ENCODE peak calls at places on chromosome 5, in ten cellular contexts. One of them, this sample, is unnamed.

GRCh38 chr5:6175172-6175855 is 203.0 kb downstream of the MED10 start:
- DNase-seq in NCI-H2029: no peak
- DNase-seq in cerebellar cortex: peak; percentile 77
- DNase-seq in neural crest cell: no peak
- DNase-seq in stimulated activated CD4-positive, alpha-beta T cell treated with anti-CD3 and anti-CD28 coated beads, Interleukin-1b, Interleukin-23, amount 100 ng/mL, for 4 hours: no peak
- DNase-seq in NCI-H1105: no peak
- DNase-seq in HT-29: no peak
- DNase-seq in anterior cingulate cortex: no peak
- DNase-seq in SHP77: peak; percentile 31
- DNase-seq in activated CD4-positive, alpha-beta T cell treated with anti-CD3 and anti-CD28 coated beads for 48 hours: no peak
- DNase-seq in this sample: no peak

GRCh38 chr5:172407861-172408260 is 46.5 kb downstream of the SH3PXD2B start:
- DNase-seq in activated CD4-positive, alpha-beta T cell treated with anti-CD3 and anti-CD28 coated beads for 48 hours: no peak
- DNase-seq in NCI-H2029: no peak
- DNase-seq in HT-29: no peak
- DNase-seq in SHP77: no peak
- DNase-seq in cerebellar cortex: no peak
- DNase-seq in NCI-H1105: no peak
- DNase-seq in anterior cingulate cortex: no peak
- DNase-seq in stimulated activated CD4-positive, alpha-beta T cell treated with anti-CD3 and anti-CD28 coated beads, Interleukin-1b, Interleukin-23, amount 100 ng/mL, for 4 hours: no peak
- DNase-seq in neural crest cell: no peak
- DNase-seq in this sample: no peak

GRCh38 chr5:59685806-59686205 is 207.7 kb downstream of the PDE4D start:
- DNase-seq in NCI-H1105: no peak
- DNase-seq in stimulated activated CD4-positive, alpha-beta T cell treated with anti-CD3 and anti-CD28 coated beads, Interleukin-1b, Interleukin-23, amount 100 ng/mL, for 4 hours: no peak
- DNase-seq in neural crest cell: no peak
- DNase-seq in HT-29: no peak
- DNase-seq in activated CD4-positive, alpha-beta T cell treated with anti-CD3 and anti-CD28 coated beads for 48 hours: no peak
- DNase-seq in cerebellar cortex: peak; percentile 63
- DNase-seq in NCI-H2029: no peak
- DNase-seq in anterior cingulate cortex: peak; percentile 2
- DNase-seq in SHP77: no peak
- DNase-seq in this sample: no peak

GRCh38 chr5:60410427-60410826 is 289.5 kb downstream of the DEPDC1B start:
- DNase-seq in NCI-H2029: no peak
- DNase-seq in cerebellar cortex: no peak
- DNase-seq in SHP77: no peak
- DNase-seq in activated CD4-positive, alpha-beta T cell treated with anti-CD3 and anti-CD28 coated beads for 48 hours: no peak
- DNase-seq in neural crest cell: no peak
- DNase-seq in anterior cingulate cortex: no peak
- DNase-seq in stimulated activated CD4-positive, alpha-beta T cell treated with anti-CD3 and anti-CD28 coated beads, Interleukin-1b, Interleukin-23, amount 100 ng/mL, for 4 hours: no peak
- DNase-seq in HT-29: no peak
- DNase-seq in NCI-H1105: no peak
- DNase-seq in this sample: no peak

GRCh38 chr5:148957591-148958202 is 105.2 kb downstream of the SH3TC2 start:
- DNase-seq in HT-29: peak; percentile 65
- DNase-seq in neural crest cell: peak; percentile 42
- DNase-seq in NCI-H1105: no peak
- DNase-seq in stimulated activated CD4-positive, alpha-beta T cell treated with anti-CD3 and anti-CD28 coated beads, Interleukin-1b, Interleukin-23, amount 100 ng/mL, for 4 hours: peak; percentile 19
- DNase-seq in NCI-H2029: peak; percentile 27
- DNase-seq in cerebellar cortex: peak; percentile 29
- DNase-seq in activated CD4-positive, alpha-beta T cell treated with anti-CD3 and anti-CD28 coated beads for 48 hours: peak; percentile 62
- DNase-seq in SHP77: peak; percentile 27
- DNase-seq in anterior cingulate cortex: no peak
- DNase-seq in this sample: no peak

GRCh38 chr5:160173-160510 is 31.2 kb upstream of the LRRC14B start:
- DNase-seq in stimulated activated CD4-positive, alpha-beta T cell treated with anti-CD3 and anti-CD28 coated beads, Interleukin-1b, Interleukin-23, amount 100 ng/mL, for 4 hours: no peak
- DNase-seq in anterior cingulate cortex: no peak
- DNase-seq in NCI-H1105: no peak
- DNase-seq in NCI-H2029: no peak
- DNase-seq in activated CD4-positive, alpha-beta T cell treated with anti-CD3 and anti-CD28 coated beads for 48 hours: no peak
- DNase-seq in neural crest cell: no peak
- DNase-seq in SHP77: no peak
- DNase-seq in HT-29: no peak
- DNase-seq in cerebellar cortex: no peak
- DNase-seq in this sample: no peak

GRCh38 chr5:92581249-92581648 is 999.8 kb downstream of the NR2F1-AS1 start:
- DNase-seq in NCI-H2029: no peak
- DNase-seq in SHP77: no peak
- DNase-seq in stimulated activated CD4-positive, alpha-beta T cell treated with anti-CD3 and anti-CD28 coated beads, Interleukin-1b, Interleukin-23, amount 100 ng/mL, for 4 hours: no peak
- DNase-seq in HT-29: no peak
- DNase-seq in anterior cingulate cortex: no peak
- DNase-seq in activated CD4-positive, alpha-beta T cell treated with anti-CD3 and anti-CD28 coated beads for 48 hours: no peak
- DNase-seq in NCI-H1105: no peak
- DNase-seq in cerebellar cortex: no peak
- DNase-seq in neural crest cell: no peak
- DNase-seq in this sample: no peak

GRCh38 chr5:161078793-161079192 is 226.8 kb upstream of the ATP10B start:
- DNase-seq in activated CD4-positive, alpha-beta T cell treated with anti-CD3 and anti-CD28 coated beads for 48 hours: no peak
- DNase-seq in anterior cingulate cortex: no peak
- DNase-seq in NCI-H1105: no peak
- DNase-seq in SHP77: no peak
- DNase-seq in stimulated activated CD4-positive, alpha-beta T cell treated with anti-CD3 and anti-CD28 coated beads, Interleukin-1b, Interleukin-23, amount 100 ng/mL, for 4 hours: no peak
- DNase-seq in neural crest cell: no peak
- DNase-seq in HT-29: no peak
- DNase-seq in NCI-H2029: no peak
- DNase-seq in cerebellar cortex: no peak
- DNase-seq in this sample: no peak

GRCh38 chr5:68315679-68316271 is 100.2 kb downstream of the PIK3R1 start:
- DNase-seq in neural crest cell: no peak
- DNase-seq in NCI-H2029: no peak
- DNase-seq in activated CD4-positive, alpha-beta T cell treated with anti-CD3 and anti-CD28 coated beads for 48 hours: peak; percentile 43
- DNase-seq in NCI-H1105: no peak
- DNase-seq in stimulated activated CD4-positive, alpha-beta T cell treated with anti-CD3 and anti-CD28 coated beads, Interleukin-1b, Interleukin-23, amount 100 ng/mL, for 4 hours: peak; percentile 7
- DNase-seq in HT-29: no peak
- DNase-seq in cerebellar cortex: no peak
- DNase-seq in SHP77: no peak
- DNase-seq in anterior cingulate cortex: no peak
- DNase-seq in this sample: no peak

GRCh38 chr5:24621809-24622208 is 23.0 kb downstream of the CDH10 start:
- DNase-seq in anterior cingulate cortex: no peak
- DNase-seq in SHP77: peak; percentile 71
- DNase-seq in neural crest cell: no peak
- DNase-seq in cerebellar cortex: peak; percentile 67
- DNase-seq in stimulated activated CD4-positive, alpha-beta T cell treated with anti-CD3 and anti-CD28 coated beads, Interleukin-1b, Interleukin-23, amount 100 ng/mL, for 4 hours: no peak
- DNase-seq in activated CD4-positive, alpha-beta T cell treated with anti-CD3 and anti-CD28 coated beads for 48 hours: no peak
- DNase-seq in NCI-H2029: no peak
- DNase-seq in HT-29: peak; percentile 15
- DNase-seq in NCI-H1105: peak; percentile 27
- DNase-seq in this sample: peak; percentile 39

GRCh38 chr5:150001660-150002493 is 1.3 kb downstream of the HMGXB3 start:
- DNase-seq in activated CD4-positive, alpha-beta T cell treated with anti-CD3 and anti-CD28 coated beads for 48 hours: peak; percentile 73
- DNase-seq in stimulated activated CD4-positive, alpha-beta T cell treated with anti-CD3 and anti-CD28 coated beads, Interleukin-1b, Interleukin-23, amount 100 ng/mL, for 4 hours: peak; percentile 18
- DNase-seq in NCI-H2029: peak; percentile 36
- DNase-seq in neural crest cell: peak; percentile 31
- DNase-seq in cerebellar cortex: peak; percentile 66
- DNase-seq in SHP77: peak; percentile 60
- DNase-seq in anterior cingulate cortex: no peak
- DNase-seq in HT-29: peak; percentile 82
- DNase-seq in NCI-H1105: no peak
- DNase-seq in this sample: no peak

GRCh38 chr5:3116366-3116765 is 364.9 kb upstream of the IRX2 start:
- DNase-seq in anterior cingulate cortex: no peak
- DNase-seq in SHP77: no peak
- DNase-seq in stimulated activated CD4-positive, alpha-beta T cell treated with anti-CD3 and anti-CD28 coated beads, Interleukin-1b, Interleukin-23, amount 100 ng/mL, for 4 hours: no peak
- DNase-seq in cerebellar cortex: no peak
- DNase-seq in neural crest cell: no peak
- DNase-seq in NCI-H2029: no peak
- DNase-seq in activated CD4-positive, alpha-beta T cell treated with anti-CD3 and anti-CD28 coated beads for 48 hours: no peak
- DNase-seq in HT-29: no peak
- DNase-seq in NCI-H1105: no peak
- DNase-seq in this sample: no peak

GRCh38 chr5:111998871-111999270 is 241.9 kb upstream of the NREP start:
- DNase-seq in stimulated activated CD4-positive, alpha-beta T cell treated with anti-CD3 and anti-CD28 coated beads, Interleukin-1b, Interleukin-23, amount 100 ng/mL, for 4 hours: no peak
- DNase-seq in anterior cingulate cortex: no peak
- DNase-seq in SHP77: no peak
- DNase-seq in HT-29: no peak
- DNase-seq in NCI-H2029: no peak
- DNase-seq in cerebellar cortex: no peak
- DNase-seq in NCI-H1105: no peak
- DNase-seq in activated CD4-positive, alpha-beta T cell treated with anti-CD3 and anti-CD28 coated beads for 48 hours: no peak
- DNase-seq in neural crest cell: no peak
- DNase-seq in this sample: no peak

GRCh38 chr5:26321278-26321677 is 717.1 kb downstream of the CDH9 start:
- DNase-seq in HT-29: no peak
- DNase-seq in neural crest cell: no peak
- DNase-seq in activated CD4-positive, alpha-beta T cell treated with anti-CD3 and anti-CD28 coated beads for 48 hours: no peak
- DNase-seq in anterior cingulate cortex: no peak
- DNase-seq in stimulated activated CD4-positive, alpha-beta T cell treated with anti-CD3 and anti-CD28 coated beads, Interleukin-1b, Interleukin-23, amount 100 ng/mL, for 4 hours: no peak
- DNase-seq in NCI-H2029: no peak
- DNase-seq in SHP77: no peak
- DNase-seq in NCI-H1105: no peak
- DNase-seq in cerebellar cortex: no peak
- DNase-seq in this sample: no peak

GRCh38 chr5:8961956-8962355 is 583.9 kb downstream of the SEMA5A start:
- DNase-seq in NCI-H2029: no peak
- DNase-seq in NCI-H1105: no peak
- DNase-seq in cerebellar cortex: no peak
- DNase-seq in stimulated activated CD4-positive, alpha-beta T cell treated with anti-CD3 and anti-CD28 coated beads, Interleukin-1b, Interleukin-23, amount 100 ng/mL, for 4 hours: no peak
- DNase-seq in neural crest cell: no peak
- DNase-seq in HT-29: no peak
- DNase-seq in activated CD4-positive, alpha-beta T cell treated with anti-CD3 and anti-CD28 coated beads for 48 hours: no peak
- DNase-seq in SHP77: no peak
- DNase-seq in anterior cingulate cortex: no peak
- DNase-seq in this sample: no peak

GRCh38 chr5:73733219-73733618 is 107.2 kb downstream of the ARHGEF28 start:
- DNase-seq in anterior cingulate cortex: no peak
- DNase-seq in SHP77: no peak
- DNase-seq in stimulated activated CD4-positive, alpha-beta T cell treated with anti-CD3 and anti-CD28 coated beads, Interleukin-1b, Interleukin-23, amount 100 ng/mL, for 4 hours: no peak
- DNase-seq in HT-29: no peak
- DNase-seq in neural crest cell: no peak
- DNase-seq in cerebellar cortex: no peak
- DNase-seq in NCI-H1105: no peak
- DNase-seq in NCI-H2029: no peak
- DNase-seq in activated CD4-positive, alpha-beta T cell treated with anti-CD3 and anti-CD28 coated beads for 48 hours: no peak
- DNase-seq in this sample: no peak

GRCh38 chr5:38673671-38674071 is 117.2 kb upstream of the LIFR start:
- DNase-seq in cerebellar cortex: no peak
- DNase-seq in NCI-H1105: no peak
- DNase-seq in NCI-H2029: no peak
- DNase-seq in stimulated activated CD4-positive, alpha-beta T cell treated with anti-CD3 and anti-CD28 coated beads, Interleukin-1b, Interleukin-23, amount 100 ng/mL, for 4 hours: no peak
- DNase-seq in activated CD4-positive, alpha-beta T cell treated with anti-CD3 and anti-CD28 coated beads for 48 hours: no peak
- DNase-seq in anterior cingulate cortex: no peak
- DNase-seq in SHP77: no peak
- DNase-seq in neural crest cell: no peak
- DNase-seq in HT-29: no peak
- DNase-seq in this sample: no peak

GRCh38 chr5:168884040-168884439 is 304.9 kb upstream of the PANK3 start:
- DNase-seq in cerebellar cortex: no peak
- DNase-seq in HT-29: no peak
- DNase-seq in neural crest cell: no peak
- DNase-seq in activated CD4-positive, alpha-beta T cell treated with anti-CD3 and anti-CD28 coated beads for 48 hours: no peak
- DNase-seq in SHP77: no peak
- DNase-seq in anterior cingulate cortex: no peak
- DNase-seq in NCI-H2029: no peak
- DNase-seq in NCI-H1105: no peak
- DNase-seq in stimulated activated CD4-positive, alpha-beta T cell treated with anti-CD3 and anti-CD28 coated beads, Interleukin-1b, Interleukin-23, amount 100 ng/mL, for 4 hours: no peak
- DNase-seq in this sample: no peak

GRCh38 chr5:72658767-72659540 is 151.7 kb upstream of the ZNF366 start:
- DNase-seq in activated CD4-positive, alpha-beta T cell treated with anti-CD3 and anti-CD28 coated beads for 48 hours: no peak
- DNase-seq in stimulated activated CD4-positive, alpha-beta T cell treated with anti-CD3 and anti-CD28 coated beads, Interleukin-1b, Interleukin-23, amount 100 ng/mL, for 4 hours: no peak
- DNase-seq in neural crest cell: no peak
- DNase-seq in SHP77: no peak
- DNase-seq in NCI-H2029: no peak
- DNase-seq in HT-29: no peak
- DNase-seq in cerebellar cortex: no peak
- DNase-seq in NCI-H1105: no peak
- DNase-seq in anterior cingulate cortex: no peak
- DNase-seq in this sample: no peak

GRCh38 chr5:174086751-174087150 is 41.2 kb downstream of the NSG2 start:
- DNase-seq in anterior cingulate cortex: no peak
- DNase-seq in cerebellar cortex: no peak
- DNase-seq in activated CD4-positive, alpha-beta T cell treated with anti-CD3 and anti-CD28 coated beads for 48 hours: no peak
- DNase-seq in HT-29: no peak
- DNase-seq in SHP77: no peak
- DNase-seq in NCI-H2029: no peak
- DNase-seq in neural crest cell: no peak
- DNase-seq in NCI-H1105: no peak
- DNase-seq in stimulated activated CD4-positive, alpha-beta T cell treated with anti-CD3 and anti-CD28 coated beads, Interleukin-1b, Interleukin-23, amount 100 ng/mL, for 4 hours: no peak
- DNase-seq in this sample: no peak

GRCh38 chr5:119355636-119356383 is at the start of gene TNFAIP8:
- DNase-seq in SHP77: no peak
- DNase-seq in HT-29: peak; percentile 72
- DNase-seq in activated CD4-positive, alpha-beta T cell treated with anti-CD3 and anti-CD28 coated beads for 48 hours: peak; percentile 88
- DNase-seq in NCI-H1105: peak; percentile 4
- DNase-seq in NCI-H2029: peak; percentile 1
- DNase-seq in anterior cingulate cortex: no peak
- DNase-seq in neural crest cell: peak; percentile 15
- DNase-seq in cerebellar cortex: no peak
- DNase-seq in stimulated activated CD4-positive, alpha-beta T cell treated with anti-CD3 and anti-CD28 coated beads, Interleukin-1b, Interleukin-23, amount 100 ng/mL, for 4 hours: peak; percentile 75
- DNase-seq in this sample: no peak

GRCh38 chr5:21711854-21712752 is 1141.0 kb downstream of the CDH12 start:
- DNase-seq in SHP77: no peak
- DNase-seq in activated CD4-positive, alpha-beta T cell treated with anti-CD3 and anti-CD28 coated beads for 48 hours: no peak
- DNase-seq in stimulated activated CD4-positive, alpha-beta T cell treated with anti-CD3 and anti-CD28 coated beads, Interleukin-1b, Interleukin-23, amount 100 ng/mL, for 4 hours: no peak
- DNase-seq in NCI-H1105: no peak
- DNase-seq in anterior cingulate cortex: no peak
- DNase-seq in NCI-H2029: no peak
- DNase-seq in cerebellar cortex: peak; percentile 3
- DNase-seq in HT-29: no peak
- DNase-seq in neural crest cell: no peak
- DNase-seq in this sample: no peak

GRCh38 chr5:36214434-36214833 is 27.3 kb downstream of the NADK2 start:
- DNase-seq in neural crest cell: no peak
- DNase-seq in stimulated activated CD4-positive, alpha-beta T cell treated with anti-CD3 and anti-CD28 coated beads, Interleukin-1b, Interleukin-23, amount 100 ng/mL, for 4 hours: no peak
- DNase-seq in activated CD4-positive, alpha-beta T cell treated with anti-CD3 and anti-CD28 coated beads for 48 hours: no peak
- DNase-seq in anterior cingulate cortex: no peak
- DNase-seq in SHP77: no peak
- DNase-seq in HT-29: no peak
- DNase-seq in NCI-H1105: no peak
- DNase-seq in NCI-H2029: no peak
- DNase-seq in cerebellar cortex: no peak
- DNase-seq in this sample: no peak

GRCh38 chr5:3659907-3660306 is 64.3 kb downstream of the IRX1 start:
- DNase-seq in NCI-H2029: no peak
- DNase-seq in neural crest cell: no peak
- DNase-seq in activated CD4-positive, alpha-beta T cell treated with anti-CD3 and anti-CD28 coated beads for 48 hours: no peak
- DNase-seq in anterior cingulate cortex: no peak
- DNase-seq in NCI-H1105: no peak
- DNase-seq in cerebellar cortex: no peak
- DNase-seq in HT-29: peak; percentile 23
- DNase-seq in stimulated activated CD4-positive, alpha-beta T cell treated with anti-CD3 and anti-CD28 coated beads, Interleukin-1b, Interleukin-23, amount 100 ng/mL, for 4 hours: no peak
- DNase-seq in SHP77: no peak
- DNase-seq in this sample: no peak

GRCh38 chr5:1728846-1729245 is 70.8 kb downstream of the MRPL36 start:
- DNase-seq in anterior cingulate cortex: no peak
- DNase-seq in HT-29: no peak
- DNase-seq in activated CD4-positive, alpha-beta T cell treated with anti-CD3 and anti-CD28 coated beads for 48 hours: no peak
- DNase-seq in NCI-H1105: no peak
- DNase-seq in stimulated activated CD4-positive, alpha-beta T cell treated with anti-CD3 and anti-CD28 coated beads, Interleukin-1b, Interleukin-23, amount 100 ng/mL, for 4 hours: no peak
- DNase-seq in SHP77: no peak
- DNase-seq in neural crest cell: no peak
- DNase-seq in NCI-H2029: no peak
- DNase-seq in cerebellar cortex: no peak
- DNase-seq in this sample: no peak

GRCh38 chr5:8700691-8701090 is 831.7 kb downstream of the MTRR start:
- DNase-seq in stimulated activated CD4-positive, alpha-beta T cell treated with anti-CD3 and anti-CD28 coated beads, Interleukin-1b, Interleukin-23, amount 100 ng/mL, for 4 hours: no peak
- DNase-seq in NCI-H1105: no peak
- DNase-seq in anterior cingulate cortex: no peak
- DNase-seq in SHP77: no peak
- DNase-seq in HT-29: no peak
- DNase-seq in neural crest cell: no peak
- DNase-seq in NCI-H2029: no peak
- DNase-seq in activated CD4-positive, alpha-beta T cell treated with anti-CD3 and anti-CD28 coated beads for 48 hours: no peak
- DNase-seq in cerebellar cortex: no peak
- DNase-seq in this sample: no peak

GRCh38 chr5:174617910-174618309 is 106.5 kb upstream of the MSX2 start:
- DNase-seq in anterior cingulate cortex: no peak
- DNase-seq in SHP77: no peak
- DNase-seq in NCI-H1105: no peak
- DNase-seq in HT-29: peak; percentile 74
- DNase-seq in stimulated activated CD4-positive, alpha-beta T cell treated with anti-CD3 and anti-CD28 coated beads, Interleukin-1b, Interleukin-23, amount 100 ng/mL, for 4 hours: no peak
- DNase-seq in activated CD4-positive, alpha-beta T cell treated with anti-CD3 and anti-CD28 coated beads for 48 hours: no peak
- DNase-seq in neural crest cell: no peak
- DNase-seq in NCI-H2029: no peak
- DNase-seq in cerebellar cortex: no peak
- DNase-seq in this sample: no peak

GRCh38 chr5:10233011-10233410 is 16.7 kb downstream of the ATPSCKMT start:
- DNase-seq in SHP77: no peak
- DNase-seq in stimulated activated CD4-positive, alpha-beta T cell treated with anti-CD3 and anti-CD28 coated beads, Interleukin-1b, Interleukin-23, amount 100 ng/mL, for 4 hours: no peak
- DNase-seq in HT-29: no peak
- DNase-seq in NCI-H2029: no peak
- DNase-seq in neural crest cell: no peak
- DNase-seq in cerebellar cortex: no peak
- DNase-seq in NCI-H1105: no peak
- DNase-seq in activated CD4-positive, alpha-beta T cell treated with anti-CD3 and anti-CD28 coated beads for 48 hours: no peak
- DNase-seq in anterior cingulate cortex: no peak
- DNase-seq in this sample: no peak

This sample was measured in DMS79 treated with DMSO at 0.1 percent for 48 hours.